ENCODE peak calls at places on chromosome 6, in nine cellular contexts. Z is caudate nucleus; P is cardiac muscle cell; B is GM19239; E is COR-L47; R is EL; M is effector CD8-positive, alpha-beta T cell; Q is choroid plexus epithelial cell; O is activated naive CD4-positive, alpha-beta T cell treated with anti-CD3 and anti-CD28 coated beads, Interleukin-2, amount 50 U/mL, for 72 hours. D is an unnamed sample.

GRCh38 chr6:26032387-26033131 is 54.7 kb upstream of the HFE start:
- DNase-seq in Z (no peak), P (peak), B (no peak), E (no peak), R (peak), M (no peak), Q (peak), O (no peak), D (peak)

GRCh38 chr6:56842602-56843475 is 112.1 kb upstream of the BEND6 start:
- DNase-seq in Z (peak), P (peak), B (no peak), E (peak), R (peak), M (no peak), Q (peak), O (no peak), D (peak)

GRCh38 chr6:54784021-54784420 is 62.5 kb upstream of the FAM83B start:
- DNase-seq in Z (no peak), P (no peak), B (no peak), E (no peak), R (peak), M (no peak), Q (no peak), O (no peak), D (no peak)

GRCh38 chr6:52231411-52232127 is 12.7 kb downstream of the IL17F start:
- DNase-seq in Z (no peak), P (no peak), B (no peak), E (no peak), R (no peak), M (no peak), Q (no peak), O (peak), D (no peak)

GRCh38 chr6:27019651-27020552 is 227.6 kb upstream of the PRSS16 start:
- DNase-seq in Z (peak), P (peak), B (peak), E (peak), R (peak), M (no peak), Q (peak), O (peak), D (peak)

GRCh38 chr6:141309295-141309694 is 823.4 kb upstream of the GJE1 start:
- DNase-seq in Z (no peak), P (peak), B (no peak), E (no peak), R (peak), M (no peak), Q (peak), O (no peak), D (no peak)

GRCh38 chr6:170193326-170193821 is 97.5 kb downstream of the DLL1 start:
- DNase-seq in Z (no peak), P (no peak), B (no peak), E (no peak), R (no peak), M (no peak), Q (no peak), O (no peak), D (no peak)

GRCh38 chr6:22045261-22045912 is 251.4 kb downstream of the PRL start:
- DNase-seq in Z (no peak), P (no peak), B (no peak), E (no peak), R (no peak), M (no peak), Q (no peak), O (no peak), D (no peak)

GRCh38 chr6:144883915-144884314 is 598.8 kb downstream of the UTRN start:
- DNase-seq in Z (no peak), P (no peak), B (no peak), E (no peak), R (no peak), M (no peak), Q (no peak), O (no peak), D (no peak)

GRCh38 chr6:16344756-16345155 is 106.4 kb downstream of the GMPR start:
- DNase-seq in Z (no peak), P (peak), B (no peak), E (no peak), R (peak), M (no peak), Q (peak), O (no peak), D (no peak)

GRCh38 chr6:118712955-118713354 is 61.6 kb upstream of the CEP85L start:
- DNase-seq in Z (no peak), P (peak), B (no peak), E (no peak), R (peak), M (no peak), Q (peak), O (no peak), D (no peak)

GRCh38 chr6:99093781-99094180 is 146.0 kb upstream of the FBXL4 start:
- DNase-seq in Z (no peak), P (no peak), B (no peak), E (no peak), R (no peak), M (no peak), Q (no peak), O (no peak), D (no peak)

GRCh38 chr6:111722220-111722731 is 116.6 kb upstream of the TRAF3IP2 start:
- DNase-seq in Z (no peak), P (peak), B (no peak), E (no peak), R (peak), M (no peak), Q (peak), O (no peak), D (no peak)

GRCh38 chr6:154555075-154555677 is 44.7 kb upstream of the CNKSR3 start:
- DNase-seq in Z (no peak), P (no peak), B (no peak), E (no peak), R (peak), M (no peak), Q (peak), O (no peak), D (no peak)

GRCh38 chr6:37316071-37316470 is 37.7 kb upstream of the RNF8 start:
- DNase-seq in Z (no peak), P (no peak), B (no peak), E (no peak), R (no peak), M (no peak), Q (no peak), O (no peak), D (no peak)

GRCh38 chr6:148716811-148717210 is 30.0 kb upstream of the UST start:
- DNase-seq in Z (no peak), P (peak), B (no peak), E (no peak), R (no peak), M (no peak), Q (peak), O (no peak), D (no peak)